ENCODE peak calls at places on chromosomes 11 and 22, in five cellular contexts. M is NCI-H2081 treated with DMSO at 0.1 percent for 48 hours, K is neuronal stem cell, S is left cardiac atrium, Y is endothelial cell. X is an unnamed sample.

GRCh38 chr11:56783448-56784041 is 35.0 kb upstream of the OR9G4 start:
- DNase-seq in S (no peak), M (no peak), Y (peak; percentile 12), K (peak; percentile 61), X (no peak)

GRCh38 chr11:72573380-72573949 is 100.8 kb downstream of the PDE2A start:
- DNase-seq in M (no peak), S (no peak), K (peak; percentile 56), Y (peak; percentile 71), X (peak; percentile 53)

GRCh38 chr11:118608268-118609214 is 1.1 kb downstream of the PHLDB1 start:
- DNase-seq in M (no peak), Y (no peak), K (no peak), S (peak; percentile 89), X (peak; percentile 86)

GRCh38 chr11:127898422-127899365 is 688.7 kb downstream of the ETS1 start:
- DNase-seq in M (no peak), S (no peak), K (no peak), Y (no peak), X (no peak)

GRCh38 chr11:120188371-120188770 is 22.5 kb upstream of the OAF start:
- DNase-seq in M (no peak), Y (no peak), K (no peak), S (no peak), X (no peak)

GRCh38 chr11:606245-606644 is 9.5 kb downstream of the IRF7 start:
- DNase-seq in K (no peak), Y (no peak), M (no peak), S (peak; percentile 82), X (peak; percentile 85)

GRCh38 chr11:8545698-8546366 is 48.2 kb downstream of the STK33 start:
- DNase-seq in M (no peak), S (no peak), K (no peak), Y (no peak), X (no peak)

GRCh38 chr22:31075961-31076360 is 5.2 kb upstream of the SMTN start:
- DNase-seq in S (peak; percentile 90), Y (no peak), K (no peak), M (no peak), X (peak; percentile 94)

GRCh38 chr11:3823303-3823702 is 14.9 kb downstream of the PGAP2 start:
- DNase-seq in M (no peak), K (no peak), S (no peak), Y (no peak), X (no peak)

GRCh38 chr22:19818264-19819208 is 36.1 kb downstream of the GNB1L start:
- DNase-seq in M (no peak), Y (peak; percentile 1), K (no peak), S (no peak), X (no peak)

GRCh38 chr22:37758698-37759097 is 49.0 kb upstream of the GCAT start:
- DNase-seq in M (no peak), K (no peak), S (no peak), Y (peak; percentile 53), X (no peak)

GRCh38 chr22:50626314-50626855 is 1.6 kb downstream of the ARSA start:
- DNase-seq in S (no peak), K (no peak), M (no peak), Y (no peak), X (no peak)